ENCODE peak calls at places on chromosomes 5 and 9, in six cellular contexts. I is brain microvascular endothelial cell, O is astrocyte, U is SK-N-SH, W is upper lobe of left lung, R is tibial nerve. F is an unnamed sample.

GRCh38 chr9:121944741-121945191 is 148.3 kb downstream of the TTLL11 start:
- DNase-seq in W (no peak), U (no peak), R (no peak), O (peak; percentile 56), I (peak; percentile 85), F (no peak)

GRCh38 chr9:37967681-37968080 is 63.8 kb upstream of the SLC25A51 start:
- DNase-seq in U (no peak), R (no peak), I (no peak), O (no peak), W (no peak), F (no peak)

GRCh38 chr9:27367175-27367798 is 70.3 kb upstream of the EQTN start:
- DNase-seq in W (no peak), I (no peak), U (no peak), O (no peak), R (no peak), F (no peak)

GRCh38 chr5:142070000-142070399 is 38.6 kb upstream of the NDFIP1 start:
- DNase-seq in O (no peak), W (no peak), R (no peak), U (no peak), I (no peak), F (no peak)

GRCh38 chr5:45521067-45521466 is 175.1 kb downstream of the HCN1 start:
- DNase-seq in U (no peak), W (no peak), I (no peak), R (no peak), O (peak; percentile 0), F (no peak)

GRCh38 chr5:72355706-72356299 is 35.6 kb downstream of the PTCD2 start:
- DNase-seq in U (peak; percentile 45), O (no peak), I (peak; percentile 18), R (no peak), W (no peak), F (no peak)

GRCh38 chr5:153276151-153276550 is 214.3 kb upstream of the GRIA1 start:
- DNase-seq in W (no peak), I (peak; percentile 2), O (peak; percentile 16), R (peak; percentile 32), U (no peak), F (no peak)

GRCh38 chr9:88173378-88173999 is 35.2 kb upstream of the SPATA31C2 start:
- DNase-seq in U (peak; percentile 54), W (peak; percentile 48), I (peak; percentile 60), R (peak; percentile 34), O (peak; percentile 51), F (peak; percentile 24)

GRCh38 chr5:91311697-91312501 is 71.2 kb downstream of the ARRDC3 start:
- DNase-seq in W (peak; percentile 93), I (peak; percentile 98), U (peak; percentile 27), R (peak; percentile 78), O (peak; percentile 100), F (peak; percentile 52)

GRCh38 chr5:140240987-140241706 is 61.8 kb downstream of the PFDN1 start:
- DNase-seq in W (peak; percentile 76), I (peak; percentile 94), R (peak; percentile 76), U (peak; percentile 85), O (peak; percentile 87), F (no peak)

GRCh38 chr9:105251133-105251532 is 6.7 kb downstream of the SLC44A1 start:
- DNase-seq in I (no peak), U (no peak), O (no peak), R (no peak), W (no peak), F (no peak)

GRCh38 chr5:38291355-38291754 is 33.0 kb downstream of the EGFLAM start:
- DNase-seq in R (no peak), U (no peak), O (no peak), I (no peak), W (no peak), F (no peak)
- H3K27me3 ChIP-seq in R (no peaks in the 10 kb centered on the region), U (no peaks in the 10 kb centered on the region), O (no peaks in the 10 kb centered on the region), I (no peaks in the 10 kb centered on the region), W (no peaks in the 10 kb centered on the region), F (no peaks in the 10 kb centered on the region)

GRCh38 chr5:172282277-172283019 is 1.1 kb downstream of the UBTD2 start:
- DNase-seq in O (peak; percentile 53), W (no peak), R (no peak), I (no peak), U (no peak), F (no peak)
- H3K27ac ChIP-seq in O (peak overlapping the region; percentile 80), W (peak overlapping the region; percentile 94), R (peak overlapping the region; percentile 98), I (peak overlapping the region; percentile 61), U (peak overlapping the region; percentile 67), F (no peak overlapping the region)

GRCh38 chr9:14345586-14346237 is 31.8 kb upstream of the NFIB start:
- DNase-seq in W (no peak), U (peak; percentile 13), O (no peak), R (no peak), I (no peak), F (no peak)
- H3K27me3 ChIP-seq in W (peaks cover 3% of the 10 kb centered on the region), U (no peaks in the 10 kb centered on the region), O (peaks cover 98% of the 10 kb centered on the region), R (no peaks in the 10 kb centered on the region), I (peaks cover 62% of the 10 kb centered on the region), F (peaks cover 39% of the 10 kb centered on the region)

GRCh38 chr9:127136880-127137639 is 14.6 kb upstream of the ANGPTL2 start:
- DNase-seq in U (no peak), W (no peak), R (no peak), O (no peak), I (no peak), F (no peak)
- H3K27ac ChIP-seq in U (no peak overlapping the region), W (no peak overlapping the region), R (no peak overlapping the region), O (no peak overlapping the region), I (no peak overlapping the region), F (no peak overlapping the region)